ENCODE peak calls at places on chromosome 19, in nine cellular contexts. One of them, this sample, is unnamed.
A peak's percentile ranks its signal among the peaks of the same experiment; 100 is the strongest.

GRCh38 chr19:54439174-54439851 is 9.7 kb upstream of the LENG8 start:
- DNase-seq in GM23248: peak; percentile 52
- DNase-seq in neural progenitor cell: peak; percentile 81
- DNase-seq in HCT116: no peak
- DNase-seq in hepatocyte: peak; percentile 68
- DNase-seq in GM23338: peak; percentile 93
- DNase-seq in PC-3: peak; percentile 68
- DNase-seq in SK-N-SH: peak; percentile 63
- DNase-seq in MM.1S: no peak
- DNase-seq in this sample: peak; percentile 60

GRCh38 chr19:1773173-1773572 is 19.9 kb downstream of the ONECUT3 start:
- DNase-seq in GM23248: peak; percentile 34
- DNase-seq in neural progenitor cell: no peak
- DNase-seq in HCT116: peak; percentile 83
- DNase-seq in hepatocyte: no peak
- DNase-seq in GM23338: no peak
- DNase-seq in PC-3: peak; percentile 89
- DNase-seq in SK-N-SH: no peak
- DNase-seq in MM.1S: no peak
- DNase-seq in this sample: no peak

GRCh38 chr19:7455600-7456296 is 33.1 kb downstream of the PEX11G start:
- DNase-seq in GM23248: no peak
- DNase-seq in neural progenitor cell: no peak
- DNase-seq in HCT116: no peak
- DNase-seq in hepatocyte: no peak
- DNase-seq in GM23338: no peak
- DNase-seq in PC-3: no peak
- DNase-seq in SK-N-SH: no peak
- DNase-seq in MM.1S: no peak
- DNase-seq in this sample: no peak

GRCh38 chr19:54262066-54262465 is 5.0 kb upstream of the LILRB5 start:
- DNase-seq in GM23248: no peak
- DNase-seq in neural progenitor cell: no peak
- DNase-seq in HCT116: no peak
- DNase-seq in hepatocyte: no peak
- DNase-seq in GM23338: no peak
- DNase-seq in PC-3: no peak
- DNase-seq in SK-N-SH: no peak
- DNase-seq in MM.1S: no peak
- DNase-seq in this sample: no peak

GRCh38 chr19:4618019-4618418 is 21.3 kb upstream of the TNFAIP8L1 start:
- DNase-seq in GM23248: no peak
- DNase-seq in neural progenitor cell: no peak
- DNase-seq in HCT116: no peak
- DNase-seq in hepatocyte: no peak
- DNase-seq in GM23338: no peak
- DNase-seq in PC-3: no peak
- DNase-seq in SK-N-SH: no peak
- DNase-seq in MM.1S: no peak
- DNase-seq in this sample: no peak

GRCh38 chr19:54478677-54479266 is 5.7 kb upstream of the CDC42EP5 start:
- DNase-seq in GM23248: peak; percentile 63
- DNase-seq in neural progenitor cell: peak; percentile 93
- DNase-seq in HCT116: peak; percentile 53
- DNase-seq in hepatocyte: peak; percentile 75
- DNase-seq in GM23338: peak; percentile 93
- DNase-seq in PC-3: peak; percentile 61
- DNase-seq in SK-N-SH: peak; percentile 57
- DNase-seq in MM.1S: peak; percentile 51
- DNase-seq in this sample: peak; percentile 70

GRCh38 chr19:33040994-33041827 is 23.5 kb downstream of the RHPN2 start:
- DNase-seq in GM23248: peak; percentile 16
- DNase-seq in neural progenitor cell: no peak
- DNase-seq in HCT116: peak; percentile 92
- DNase-seq in hepatocyte: peak; percentile 93
- DNase-seq in GM23338: no peak
- DNase-seq in PC-3: peak; percentile 96
- DNase-seq in SK-N-SH: no peak
- DNase-seq in MM.1S: no peak
- DNase-seq in this sample: no peak

GRCh38 chr19:56156768-56157167 is 15.7 kb downstream of the ZNF444 start:
- DNase-seq in GM23248: no peak
- DNase-seq in neural progenitor cell: no peak
- DNase-seq in HCT116: no peak
- DNase-seq in hepatocyte: no peak
- DNase-seq in GM23338: no peak
- DNase-seq in PC-3: no peak
- DNase-seq in SK-N-SH: no peak
- DNase-seq in MM.1S: no peak
- DNase-seq in this sample: no peak

GRCh38 chr19:54481326-54481930 is 8.3 kb upstream of the CDC42EP5 start:
- DNase-seq in GM23248: peak; percentile 63
- DNase-seq in neural progenitor cell: peak; percentile 93
- DNase-seq in HCT116: peak; percentile 32
- DNase-seq in hepatocyte: peak; percentile 79
- DNase-seq in GM23338: peak; percentile 95
- DNase-seq in PC-3: peak; percentile 60
- DNase-seq in SK-N-SH: peak; percentile 65
- DNase-seq in MM.1S: peak; percentile 50
- DNase-seq in this sample: peak; percentile 61

GRCh38 chr19:57815247-57816075 is 748 bp upstream of the ZNF552 start:
- DNase-seq in GM23248: no peak
- DNase-seq in neural progenitor cell: no peak
- DNase-seq in HCT116: no peak
- DNase-seq in hepatocyte: no peak
- DNase-seq in GM23338: no peak
- DNase-seq in PC-3: no peak
- DNase-seq in SK-N-SH: no peak
- DNase-seq in MM.1S: no peak
- DNase-seq in this sample: no peak

GRCh38 chr19:57812201-57812600 is 2.5 kb downstream of the ZNF552 start:
- DNase-seq in GM23248: no peak
- DNase-seq in neural progenitor cell: no peak
- DNase-seq in HCT116: no peak
- DNase-seq in hepatocyte: no peak
- DNase-seq in GM23338: no peak
- DNase-seq in PC-3: no peak
- DNase-seq in SK-N-SH: no peak
- DNase-seq in MM.1S: no peak
- DNase-seq in this sample: no peak

GRCh38 chr19:57814505-57815246 is at the start of gene ZNF552:
- DNase-seq in GM23248: peak; percentile 97
- DNase-seq in neural progenitor cell: peak; percentile 96
- DNase-seq in HCT116: peak; percentile 91
- DNase-seq in hepatocyte: peak; percentile 94
- DNase-seq in GM23338: peak; percentile 99
- DNase-seq in PC-3: peak; percentile 97
- DNase-seq in SK-N-SH: peak; percentile 86
- DNase-seq in MM.1S: peak; percentile 86
- DNase-seq in this sample: peak; percentile 88

GRCh38 chr19:57816652-57817051 is 1.9 kb upstream of the ZNF552 start:
- DNase-seq in GM23248: no peak
- DNase-seq in neural progenitor cell: no peak
- DNase-seq in HCT116: no peak
- DNase-seq in hepatocyte: no peak
- DNase-seq in GM23338: peak; percentile 27
- DNase-seq in PC-3: no peak
- DNase-seq in SK-N-SH: no peak
- DNase-seq in MM.1S: no peak
- DNase-seq in this sample: no peak

GRCh38 chr19:57813919-57814504 is 701 bp downstream of the ZNF552 start:
- DNase-seq in GM23248: peak; percentile 44
- DNase-seq in neural progenitor cell: no peak
- DNase-seq in HCT116: no peak
- DNase-seq in hepatocyte: peak; percentile 62
- DNase-seq in GM23338: peak; percentile 34
- DNase-seq in PC-3: peak; percentile 58
- DNase-seq in SK-N-SH: no peak
- DNase-seq in MM.1S: no peak
- DNase-seq in this sample: no peak
- TF ChIP-seq EZH2phosphoT487 in GM23248: no peak
- TF ChIP-seq EZH2phosphoT487 in neural progenitor cell: no peak
- TF ChIP-seq EZH2phosphoT487 in HCT116: no peak
- TF ChIP-seq EZH2phosphoT487 in hepatocyte: no peak
- TF ChIP-seq EZH2phosphoT487 in GM23338: no peak
- TF ChIP-seq EZH2phosphoT487 in PC-3: no peak
- TF ChIP-seq EZH2phosphoT487 in SK-N-SH: no peak
- TF ChIP-seq EZH2phosphoT487 in MM.1S: no peak
- TF ChIP-seq EZH2phosphoT487 in this sample: no peak

GRCh38 chr19:45150731-45151725 is 9.8 kb downstream of the NKPD1 start:
- DNase-seq in GM23248: no peak
- DNase-seq in neural progenitor cell: no peak
- DNase-seq in HCT116: no peak
- DNase-seq in hepatocyte: no peak
- DNase-seq in GM23338: no peak
- DNase-seq in PC-3: peak; percentile 14
- DNase-seq in SK-N-SH: no peak
- DNase-seq in MM.1S: no peak
- DNase-seq in this sample: no peak

GRCh38 chr19:45151821-45152503 is 8.8 kb downstream of the NKPD1 start:
- DNase-seq in GM23248: peak; percentile 20
- DNase-seq in neural progenitor cell: peak; percentile 21
- DNase-seq in HCT116: no peak
- DNase-seq in hepatocyte: no peak
- DNase-seq in GM23338: peak; percentile 60
- DNase-seq in PC-3: no peak
- DNase-seq in SK-N-SH: no peak
- DNase-seq in MM.1S: no peak
- DNase-seq in this sample: no peak

GRCh38 chr19:45152504-45153338 is 8.1 kb downstream of the NKPD1 start:
- DNase-seq in GM23248: peak; percentile 65
- DNase-seq in neural progenitor cell: peak; percentile 85
- DNase-seq in HCT116: no peak
- DNase-seq in hepatocyte: peak; percentile 45
- DNase-seq in GM23338: peak; percentile 87
- DNase-seq in PC-3: no peak
- DNase-seq in SK-N-SH: peak; percentile 80
- DNase-seq in MM.1S: no peak
- DNase-seq in this sample: no peak

GRCh38 chr19:45154064-45154827 is 6.5 kb downstream of the NKPD1 start:
- DNase-seq in GM23248: peak; percentile 72
- DNase-seq in neural progenitor cell: no peak
- DNase-seq in HCT116: peak; percentile 92
- DNase-seq in hepatocyte: peak; percentile 76
- DNase-seq in GM23338: no peak
- DNase-seq in PC-3: peak; percentile 46
- DNase-seq in SK-N-SH: no peak
- DNase-seq in MM.1S: no peak
- DNase-seq in this sample: no peak

GRCh38 chr19:45153339-45154063 is 7.3 kb downstream of the NKPD1 start:
- DNase-seq in GM23248: peak; percentile 79
- DNase-seq in neural progenitor cell: peak; percentile 85
- DNase-seq in HCT116: no peak
- DNase-seq in hepatocyte: peak; percentile 84
- DNase-seq in GM23338: peak; percentile 84
- DNase-seq in PC-3: no peak
- DNase-seq in SK-N-SH: peak; percentile 91
- DNase-seq in MM.1S: no peak
- DNase-seq in this sample: peak; percentile 41
- TF ChIP-seq EZH2phosphoT487 in GM23248: no peak
- TF ChIP-seq EZH2phosphoT487 in neural progenitor cell: peak; percentile 25
- TF ChIP-seq EZH2phosphoT487 in HCT116: no peak
- TF ChIP-seq EZH2phosphoT487 in hepatocyte: no peak
- TF ChIP-seq EZH2phosphoT487 in GM23338: no peak
- TF ChIP-seq EZH2phosphoT487 in PC-3: no peak
- TF ChIP-seq EZH2phosphoT487 in SK-N-SH: no peak
- TF ChIP-seq EZH2phosphoT487 in MM.1S: no peak
- TF ChIP-seq EZH2phosphoT487 in this sample: no peak

GRCh38 chr19:16327911-16328823 is 3.5 kb downstream of the KLF2 start:
- DNase-seq in GM23248: peak; percentile 93
- DNase-seq in neural progenitor cell: no peak
- DNase-seq in HCT116: no peak
- DNase-seq in hepatocyte: peak; percentile 63
- DNase-seq in GM23338: no peak
- DNase-seq in PC-3: no peak
- DNase-seq in SK-N-SH: no peak
- DNase-seq in MM.1S: no peak
- DNase-seq in this sample: peak; percentile 68
- TF ChIP-seq EZH2phosphoT487 in GM23248: no peak
- TF ChIP-seq EZH2phosphoT487 in neural progenitor cell: no peak
- TF ChIP-seq EZH2phosphoT487 in HCT116: no peak
- TF ChIP-seq EZH2phosphoT487 in hepatocyte: no peak
- TF ChIP-seq EZH2phosphoT487 in GM23338: no peak
- TF ChIP-seq EZH2phosphoT487 in PC-3: no peak
- TF ChIP-seq EZH2phosphoT487 in SK-N-SH: no peak
- TF ChIP-seq EZH2phosphoT487 in MM.1S: no peak
- TF ChIP-seq EZH2phosphoT487 in this sample: no peak

GRCh38 chr19:50458396-50459066 is 17.8 kb upstream of the EMC10 start:
- DNase-seq in GM23248: peak; percentile 47
- DNase-seq in neural progenitor cell: no peak
- DNase-seq in HCT116: no peak
- DNase-seq in hepatocyte: no peak
- DNase-seq in GM23338: peak; percentile 30
- DNase-seq in PC-3: no peak
- DNase-seq in SK-N-SH: no peak
- DNase-seq in MM.1S: no peak
- DNase-seq in this sample: no peak

GRCh38 chr19:50461066-50461875 is 15.0 kb upstream of the EMC10 start:
- DNase-seq in GM23248: peak; percentile 79
- DNase-seq in neural progenitor cell: peak; percentile 87
- DNase-seq in HCT116: peak; percentile 48
- DNase-seq in hepatocyte: peak; percentile 76
- DNase-seq in GM23338: peak; percentile 86
- DNase-seq in PC-3: peak; percentile 88
- DNase-seq in SK-N-SH: peak; percentile 93
- DNase-seq in MM.1S: peak; percentile 58
- DNase-seq in this sample: peak; percentile 86

GRCh38 chr19:50459067-50459456 is 17.2 kb upstream of the EMC10 start:
- DNase-seq in GM23248: no peak
- DNase-seq in neural progenitor cell: no peak
- DNase-seq in HCT116: no peak
- DNase-seq in hepatocyte: no peak
- DNase-seq in GM23338: no peak
- DNase-seq in PC-3: no peak
- DNase-seq in SK-N-SH: no peak
- DNase-seq in MM.1S: no peak
- DNase-seq in this sample: no peak

GRCh38 chr19:50459638-50460037 is 16.7 kb upstream of the EMC10 start:
- DNase-seq in GM23248: no peak
- DNase-seq in neural progenitor cell: no peak
- DNase-seq in HCT116: no peak
- DNase-seq in hepatocyte: no peak
- DNase-seq in GM23338: no peak
- DNase-seq in PC-3: no peak
- DNase-seq in SK-N-SH: no peak
- DNase-seq in MM.1S: no peak
- DNase-seq in this sample: no peak

DNA sequence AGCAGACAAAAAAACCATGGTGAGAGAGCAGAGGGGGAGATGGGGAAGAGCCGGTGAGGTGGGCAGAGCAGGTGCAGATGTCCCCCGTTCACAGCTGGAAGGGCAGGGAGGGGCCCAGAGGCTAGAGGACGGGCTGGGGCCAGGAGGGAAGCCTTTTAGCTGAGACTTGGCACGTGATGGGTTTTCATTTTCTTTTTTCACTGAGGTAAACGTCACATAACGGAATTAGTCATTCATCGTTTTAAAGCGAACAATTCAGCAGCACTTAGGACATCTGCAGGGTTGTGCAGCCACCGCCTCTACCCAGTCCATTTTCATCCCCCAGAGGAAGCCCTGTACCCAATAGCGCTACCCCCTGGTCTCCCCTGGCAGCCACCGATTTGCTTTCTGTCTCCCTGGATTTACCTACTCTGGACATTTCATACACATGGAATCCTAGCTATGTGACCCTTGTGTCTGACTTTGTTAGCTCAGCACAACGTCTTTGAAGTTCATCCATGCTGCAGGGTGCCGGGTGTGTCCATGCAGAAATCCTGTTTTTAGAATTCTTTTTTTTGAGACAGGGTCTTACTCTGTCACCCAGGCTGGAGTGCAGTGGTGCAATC is 16.0 kb upstream of the EMC10 start:
- DNase-seq in GM23248: peak; percentile 71
- DNase-seq in neural progenitor cell: no peak
- DNase-seq in HCT116: no peak
- DNase-seq in hepatocyte: no peak
- DNase-seq in GM23338: peak; percentile 25
- DNase-seq in PC-3: peak; percentile 59
- DNase-seq in SK-N-SH: no peak
- DNase-seq in MM.1S: peak; percentile 19
- DNase-seq in this sample: peak; percentile 85
- TF ChIP-seq EZH2phosphoT487 in GM23248: no peak
- TF ChIP-seq EZH2phosphoT487 in neural progenitor cell: no peak
- TF ChIP-seq EZH2phosphoT487 in HCT116: no peak
- TF ChIP-seq EZH2phosphoT487 in hepatocyte: no peak
- TF ChIP-seq EZH2phosphoT487 in GM23338: no peak
- TF ChIP-seq EZH2phosphoT487 in PC-3: no peak
- TF ChIP-seq EZH2phosphoT487 in SK-N-SH: no peak
- TF ChIP-seq EZH2phosphoT487 in MM.1S: no peak
- TF ChIP-seq EZH2phosphoT487 in this sample: no peak